ENCODE peak calls at places on chromosomes 12 and 14, in five cellular contexts. I is testis, X is A549, W is adrenal gland, K is uterus. R is an unnamed sample.

GRCh38 chr14:57692671-57693070 is 173.2 kb downstream of the SLC35F4 start:
- DNase-seq in I (no peak), X (peak), W (no peak), K (no peak), R (no peak)

GRCh38 chr12:14948672-14949071 is 10.3 kb upstream of the ERP27 start:
- DNase-seq in I (peak), X (peak), W (peak), K (peak), R (no peak)

GRCh38 chr12:79058342-79058741 is 193.8 kb downstream of the SYT1 start:
- DNase-seq in I (no peak), X (peak), W (no peak), K (no peak), R (no peak)

GRCh38 chr12:16984484-16984883 is 378.5 kb upstream of the LMO3 start:
- DNase-seq in I (no peak), X (peak), W (no peak), K (no peak), R (no peak)

GRCh38 chr12:120820885-120821510 is 83.2 kb downstream of the SPPL3 start:
- DNase-seq in I (no peak), X (no peak), W (no peak), K (no peak), R (no peak)

GRCh38 chr12:51442324-51442723 is 17.7 kb downstream of the SLC4A8 start:
- DNase-seq in I (no peak), X (no peak), W (no peak), K (no peak), R (no peak)

GRCh38 chr14:65301862-65302539 is 110.5 kb upstream of the FUT8 start:
- DNase-seq in I (no peak), X (no peak), W (no peak), K (no peak), R (no peak)

GRCh38 chr12:113271853-113272561 is 50.7 kb downstream of the TPCN1 start:
- DNase-seq in I (peak), X (no peak), W (peak), K (peak), R (peak)

GRCh38 chr12:55728185-55728931 is 451 bp downstream of the CD63 start:
- DNase-seq in I (peak), X (peak), W (peak), K (peak), R (peak)

GRCh38 chr12:51911788-51912711 is 4.7 kb downstream of the ACVRL1 start:
- DNase-seq in I (no peak), X (no peak), W (no peak), K (no peak), R (no peak)

GRCh38 chr12:97046901-97047300 is 139.8 kb downstream of the NEDD1 start:
- DNase-seq in I (no peak), X (no peak), W (no peak), K (no peak), R (no peak)

DNA sequence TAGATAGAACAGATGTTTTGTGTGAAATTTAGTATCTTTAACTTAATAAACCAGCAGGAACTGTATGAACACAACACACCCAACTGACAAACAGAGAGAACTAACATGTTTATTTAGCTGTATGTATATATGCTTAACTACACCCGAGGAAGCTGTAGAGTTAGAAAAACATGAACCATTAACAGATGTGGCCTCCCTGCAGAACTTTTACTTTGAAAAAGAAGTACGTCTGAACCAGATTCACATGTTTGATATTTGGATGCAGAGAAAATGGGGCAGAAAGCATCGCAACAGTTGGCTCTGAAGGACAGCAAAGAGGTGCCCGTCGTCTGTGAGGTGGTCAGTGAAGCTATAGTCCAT is at the start of gene REP15:
- DNase-seq in I (no peak), X (no peak), W (no peak), K (no peak), R (no peak)
- TF ChIP-seq POLR2A in I (no peak), X (no peak), W (no peak), K (no peak), R (no peak)

GRCh38 chr12:26112232-26112631 is 12.6 kb downstream of the BHLHE41 start:
- DNase-seq in I (no peak), X (no peak), W (no peak), K (no peak), R (no peak)

GRCh38 chr12:26114720-26115406 is 10.0 kb downstream of the BHLHE41 start:
- DNase-seq in I (no peak), X (no peak), W (no peak), K (no peak), R (no peak)

GRCh38 chr12:26112703-26113147 is 12.1 kb downstream of the BHLHE41 start:
- DNase-seq in I (no peak), X (no peak), W (no peak), K (no peak), R (no peak)

GRCh38 chr12:26113194-26113654 is 11.6 kb downstream of the BHLHE41 start:
- DNase-seq in I (no peak), X (no peak), W (peak), K (no peak), R (no peak)

GRCh38 chr12:26113853-26114719 is 10.8 kb downstream of the BHLHE41 start:
- DNase-seq in I (peak), X (peak), W (peak), K (peak), R (peak)
- TF ChIP-seq POLR2A in I (peak), X (peak), W (peak), K (peak), R (peak)

DNA sequence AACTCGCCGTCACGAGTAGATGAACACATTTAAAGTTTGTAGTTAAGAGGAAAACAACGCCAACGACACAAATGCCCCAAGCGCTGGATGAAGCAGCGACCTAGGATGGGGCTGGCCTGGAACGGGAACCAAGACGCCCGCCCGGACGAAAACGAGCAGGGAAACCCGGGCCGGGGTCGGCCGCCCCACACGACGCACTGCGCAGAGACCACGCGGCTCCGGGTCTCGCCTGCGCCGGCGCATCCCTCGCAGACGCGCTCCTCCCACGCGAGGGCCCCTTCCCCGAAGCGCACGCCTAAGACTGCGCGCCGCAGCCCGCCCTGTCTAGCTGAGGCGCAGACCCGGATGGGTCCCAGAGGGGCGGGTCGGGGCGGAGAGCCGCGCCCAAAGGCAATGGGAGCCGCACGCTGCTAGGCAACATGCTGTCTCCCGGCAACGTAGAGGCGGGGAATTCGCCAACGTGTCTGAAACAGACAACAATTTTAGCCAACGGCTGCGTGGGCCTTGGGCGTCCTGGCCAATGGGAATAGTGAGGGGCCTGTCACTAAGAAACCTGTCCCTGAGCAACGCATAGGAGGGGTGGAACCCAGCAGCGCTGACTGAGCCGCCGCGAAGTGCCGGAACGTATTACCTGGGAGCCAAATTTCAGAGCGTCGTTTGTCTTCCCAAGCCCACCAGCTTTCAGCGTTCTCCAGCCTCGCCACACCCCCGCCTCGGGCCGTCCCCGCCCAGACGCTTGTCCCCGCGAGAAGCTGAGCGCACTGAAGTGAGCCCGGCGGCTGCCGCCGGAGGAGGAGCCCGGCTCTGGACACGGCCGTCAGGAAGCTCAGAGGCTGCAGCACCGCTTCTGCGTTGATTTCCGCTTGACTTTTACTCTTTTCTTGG is 21.0 kb upstream of the CHFR start:
- DNase-seq in I (peak), X (no peak), W (peak), K (peak), R (peak)
- TF ChIP-seq POLR2A in I (no peak), X (no peak), W (peak), K (peak), R (peak)

GRCh38 chr12:24860546-24860945 is 88.4 kb downstream of the BCAT1 start:
- DNase-seq in I (no peak), X (no peak), W (no peak), K (no peak), R (no peak)
- TF ChIP-seq POLR2A in I (no peak), X (no peak), W (no peak), K (no peak), R (no peak)

GRCh38 chr12:63841611-63842010 is 2.9 kb upstream of the SRGAP1 start:
- DNase-seq in I (no peak), X (no peak), W (no peak), K (no peak), R (no peak)

GRCh38 chr12:63843613-63844390 is 698 bp upstream of the SRGAP1 start:
- DNase-seq in I (peak), X (peak), W (peak), K (peak), R (peak)

DNA sequence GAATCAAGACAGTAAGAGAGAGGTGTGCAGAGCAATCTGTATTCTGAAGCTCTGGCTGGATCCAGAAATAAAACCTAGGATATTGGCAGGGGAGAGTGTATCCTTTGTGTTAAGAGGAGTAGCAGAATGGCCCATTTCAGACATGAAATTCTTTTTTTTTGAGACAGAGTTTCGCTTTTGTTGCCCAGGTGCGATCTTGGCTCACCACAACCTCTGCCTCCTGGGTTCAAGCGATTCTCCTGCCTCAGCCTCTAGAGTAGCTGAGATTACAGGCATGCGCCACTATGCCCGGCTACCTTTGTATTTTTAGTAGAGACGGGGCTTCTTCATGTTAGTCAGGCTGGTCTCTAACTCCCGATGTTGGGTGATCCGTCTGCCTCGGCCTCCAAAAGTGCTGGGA is 6.1 kb upstream of the SRGAP1 start:
- DNase-seq in I (no peak), X (no peak), W (no peak), K (no peak), R (no peak)
- TF ChIP-seq POLR2A in I (no peak), X (no peak), W (no peak), K (no peak), R (no peak)

DNA sequence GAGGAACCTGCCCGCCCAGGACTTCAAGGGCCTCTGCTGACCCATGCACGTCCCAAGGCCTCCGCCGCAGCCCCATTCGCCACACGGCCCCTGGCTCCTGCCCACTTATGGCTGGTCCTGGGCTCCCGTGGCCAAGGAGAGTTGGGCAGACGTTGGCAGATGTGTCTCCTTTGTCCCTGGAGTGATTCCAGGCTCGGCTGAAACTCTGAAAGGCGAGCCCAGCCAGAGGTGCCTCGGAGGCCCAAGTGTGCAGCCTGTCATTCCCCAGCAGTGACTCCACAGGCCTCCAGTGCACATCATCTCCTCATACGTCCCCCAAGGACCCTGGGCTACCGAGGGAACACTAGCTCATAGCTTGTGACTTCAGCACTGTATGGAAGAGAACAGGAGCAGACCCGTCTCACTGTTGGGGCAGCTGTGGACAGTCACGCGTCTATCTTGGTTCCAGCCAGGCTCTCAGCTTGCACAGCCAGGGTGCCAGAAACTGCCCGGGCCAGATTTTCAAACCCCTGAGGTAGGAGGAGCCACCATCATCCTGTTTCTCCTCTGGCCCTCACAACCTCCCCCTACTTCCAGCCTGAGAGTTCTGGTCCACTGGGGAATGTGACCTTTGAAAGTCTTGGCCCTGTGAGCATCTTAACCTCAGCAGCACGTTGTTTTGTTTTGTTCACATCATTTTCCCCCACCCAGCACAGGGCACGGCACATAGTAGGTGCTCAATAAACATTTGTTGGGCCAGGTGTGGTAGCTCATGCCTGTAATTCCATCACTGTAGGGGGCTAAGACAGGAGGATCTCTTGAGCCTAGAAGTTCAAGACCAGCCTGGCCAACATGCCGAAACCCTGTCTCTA is 50.2 kb downstream of the PSMA6 start:
- DNase-seq in I (peak), X (no peak), W (peak), K (peak), R (peak)
- TF ChIP-seq POLR2A in I (no peak), X (no peak), W (peak), K (no peak), R (no peak)

GRCh38 chr14:104723651-104724406 is at the start of gene ADSS1:
- DNase-seq in I (peak), X (peak), W (peak), K (peak), R (peak)
- TF ChIP-seq POLR2A in I (no peak), X (peak), W (no peak), K (no peak), R (no peak)

DNA sequence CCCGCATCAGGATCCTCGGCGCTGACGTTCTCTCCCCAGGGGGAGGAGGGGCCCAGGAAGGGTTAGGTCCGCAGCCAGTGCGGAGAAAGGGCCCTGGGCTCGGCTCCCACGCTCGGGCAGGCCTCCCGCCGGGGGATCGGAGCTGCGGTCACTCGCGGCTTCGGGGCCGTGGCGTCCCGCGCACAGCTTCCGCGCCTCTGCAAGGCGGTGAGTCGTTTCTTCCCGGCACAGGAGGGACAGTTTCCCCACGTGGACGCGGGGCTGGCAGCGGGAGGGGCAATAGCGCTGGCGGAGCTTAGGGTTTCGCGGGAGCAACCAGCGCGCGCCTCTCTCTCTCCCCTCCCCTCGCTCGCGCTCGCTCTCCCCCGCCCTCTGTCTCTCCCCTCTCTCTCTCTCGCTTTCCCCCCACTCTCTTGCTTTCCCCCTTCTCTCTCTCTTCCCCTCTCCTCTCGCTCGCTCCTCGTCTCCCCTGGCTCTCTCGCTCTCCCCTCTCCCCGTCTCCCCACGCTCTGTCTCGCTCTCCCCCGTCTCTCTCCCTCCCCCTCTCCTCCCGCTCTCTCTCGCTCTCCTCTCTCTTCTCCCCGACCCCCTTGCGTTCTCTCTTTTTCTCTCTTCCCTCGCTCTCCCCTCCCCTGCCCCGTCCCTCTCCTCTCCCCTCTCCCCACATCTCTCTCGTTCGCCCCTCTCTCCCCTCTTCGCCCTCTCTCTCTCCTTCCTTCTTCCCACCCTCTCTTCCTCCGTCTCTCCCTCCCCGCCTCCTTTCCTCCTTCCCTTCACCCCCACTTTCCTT is 12.8 kb upstream of the MAP3K9 start:
- DNase-seq in I (peak), X (peak), W (peak), K (peak), R (peak)
- TF ChIP-seq POLR2A in I (no peak), X (no peak), W (peak), K (no peak), R (peak)

DNA sequence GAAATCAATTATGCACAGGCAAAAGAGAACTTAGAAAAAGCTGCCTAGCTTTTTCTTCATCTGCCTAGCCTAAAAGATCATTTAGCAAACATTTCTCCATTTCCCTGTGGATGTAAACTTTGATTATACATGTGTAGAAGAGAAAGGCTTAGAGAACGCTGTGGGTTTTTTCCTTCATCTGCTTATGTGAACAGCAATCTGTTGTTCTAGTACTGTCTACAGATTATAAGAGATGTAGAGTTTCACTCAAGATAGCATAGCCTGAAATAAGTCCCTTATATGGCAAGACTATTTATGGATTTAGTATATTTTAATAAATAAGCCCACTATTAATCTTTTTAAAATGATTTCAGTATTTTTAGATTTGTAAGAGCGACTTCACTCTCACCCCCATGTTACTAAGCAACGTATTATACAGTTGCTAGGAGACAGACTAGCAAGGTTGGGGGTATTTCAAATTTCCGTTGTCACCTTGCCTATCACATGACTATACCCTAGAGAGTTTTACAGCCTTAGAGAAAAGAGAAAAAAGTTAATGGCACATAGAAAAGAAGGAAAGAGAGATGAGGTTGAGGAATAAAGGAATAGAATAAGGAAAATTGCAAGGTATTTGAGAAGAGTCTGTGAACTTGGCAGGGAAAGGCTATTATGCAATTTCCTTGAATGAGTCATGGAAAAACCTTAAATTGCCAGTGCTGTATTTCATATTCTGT is 12.2 kb upstream of the TUBA1A start:
- DNase-seq in I (no peak), X (peak), W (peak), K (peak), R (no peak)
- TF ChIP-seq POLR2A in I (no peak), X (no peak), W (no peak), K (no peak), R (no peak)

R was measured in ovary.